ENCODE peak calls at places on chromosome 1, in five cellular contexts. One of them, this sample, is unnamed. For H3K4me1, H3K27me3 and H3K9me3, the result is how much of the 10 kb centered on the place peaks cover.

GRCh38 chr1:35030338-35031102 is 1.2 kb downstream of the ZMYM6 start:
- DNase-seq in heart right ventricle: no peak
- DNase-seq in right lobe of liver: no peak
- DNase-seq in K562: no peak
- DNase-seq in thoracic aorta: no peak
- DNase-seq in this sample: no peak

GRCh38 chr1:156638596-156638995 is 3.3 kb upstream of the BCAN start:
- DNase-seq in heart right ventricle: no peak
- DNase-seq in right lobe of liver: no peak
- DNase-seq in K562: no peak
- DNase-seq in thoracic aorta: no peak
- DNase-seq in this sample: no peak

GRCh38 chr1:94550396-94550795 is 8.8 kb upstream of the F3 start:
- DNase-seq in heart right ventricle: no peak
- DNase-seq in right lobe of liver: no peak
- DNase-seq in K562: no peak
- DNase-seq in thoracic aorta: no peak
- DNase-seq in this sample: no peak

GRCh38 chr1:64038965-64039926 is 164.2 kb upstream of the UBE2U start:
- DNase-seq in heart right ventricle: no peak
- DNase-seq in right lobe of liver: no peak
- DNase-seq in K562: no peak
- DNase-seq in thoracic aorta: peak
- DNase-seq in this sample: no peak

GRCh38 chr1:64093941-64094340 is 109.5 kb upstream of the UBE2U start:
- DNase-seq in heart right ventricle: no peak
- DNase-seq in right lobe of liver: no peak
- DNase-seq in K562: no peak
- DNase-seq in thoracic aorta: no peak
- DNase-seq in this sample: no peak

GRCh38 chr1:214449371-214449770 is 102.0 kb downstream of the PTPN14 start:
- DNase-seq in heart right ventricle: no peak
- DNase-seq in right lobe of liver: no peak
- DNase-seq in K562: no peak
- DNase-seq in thoracic aorta: no peak
- DNase-seq in this sample: no peak

GRCh38 chr1:15843826-15844572 is 3.5 kb upstream of the SPEN start:
- DNase-seq in heart right ventricle: no peak
- DNase-seq in right lobe of liver: no peak
- DNase-seq in K562: no peak
- DNase-seq in thoracic aorta: no peak
- DNase-seq in this sample: no peak

GRCh38 chr1:227786673-227787512 is 28.6 kb upstream of the PRSS38 start:
- DNase-seq in heart right ventricle: no peak
- DNase-seq in right lobe of liver: peak
- DNase-seq in K562: no peak
- DNase-seq in thoracic aorta: no peak
- DNase-seq in this sample: peak

GRCh38 chr1:153525088-153525713 is 10.6 kb downstream of the S100A6 start:
- DNase-seq in heart right ventricle: no peak
- DNase-seq in right lobe of liver: no peak
- DNase-seq in K562: no peak
- DNase-seq in thoracic aorta: no peak
- DNase-seq in this sample: no peak

GRCh38 chr1:225815526-225816178 is 5.7 kb downstream of the EPHX1 start:
- DNase-seq in heart right ventricle: no peak
- DNase-seq in right lobe of liver: no peak
- DNase-seq in K562: no peak
- DNase-seq in thoracic aorta: no peak
- DNase-seq in this sample: no peak
- H3K4me1 ChIP-seq in heart right ventricle: half or more
- H3K4me1 ChIP-seq in right lobe of liver: under half
- H3K4me1 ChIP-seq in K562: under half
- H3K4me1 ChIP-seq in thoracic aorta: half or more
- H3K4me1 ChIP-seq in this sample: half or more

DNA sequence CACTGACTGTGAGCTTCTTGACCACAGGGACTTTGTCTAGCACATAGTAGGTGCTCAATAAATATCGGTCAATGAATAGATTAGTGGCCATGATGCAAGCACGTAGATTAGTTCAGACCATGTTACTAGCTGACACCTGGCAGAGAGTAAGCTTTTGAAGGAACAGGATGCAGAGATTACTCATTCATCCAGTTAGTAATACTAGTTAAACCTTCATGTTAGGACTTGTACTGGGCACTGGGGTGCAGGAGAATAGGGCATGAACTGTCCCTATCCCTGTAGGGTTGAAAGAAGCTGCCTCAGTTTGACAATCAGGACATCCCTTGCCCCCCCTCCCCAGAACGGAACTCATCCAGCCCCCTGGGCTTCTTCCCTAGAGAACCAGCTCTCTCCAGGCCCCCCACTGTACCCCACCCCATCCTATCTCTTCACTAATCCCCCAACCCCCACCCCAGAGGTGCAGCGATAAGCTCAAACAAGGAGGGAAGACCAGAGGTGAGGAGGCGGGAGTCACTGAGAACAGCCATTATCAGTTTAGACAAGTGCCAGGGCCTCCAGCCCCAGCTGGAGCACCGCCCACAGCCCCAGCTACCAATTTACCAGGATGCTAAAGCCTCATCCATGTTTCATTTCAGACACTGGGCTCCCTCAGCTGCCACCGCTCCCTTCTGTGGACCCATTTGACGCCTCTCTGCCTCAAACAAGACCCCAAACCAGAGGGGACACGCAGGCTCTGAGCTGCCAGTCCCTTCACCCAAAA is 80.4 kb downstream of the DISP3 start:
- DNase-seq in heart right ventricle: no peak
- DNase-seq in right lobe of liver: no peak
- DNase-seq in K562: no peak
- DNase-seq in thoracic aorta: no peak
- DNase-seq in this sample: no peak
- H3K27me3 ChIP-seq in heart right ventricle: half or more
- H3K27me3 ChIP-seq in right lobe of liver: under half
- H3K27me3 ChIP-seq in K562: under half
- H3K27me3 ChIP-seq in thoracic aorta: under half
- H3K27me3 ChIP-seq in this sample: under half

GRCh38 chr1:73327998-73328397 is 870.0 kb downstream of the LRRIQ3 start:
- DNase-seq in heart right ventricle: no peak
- DNase-seq in right lobe of liver: no peak
- DNase-seq in K562: no peak
- DNase-seq in thoracic aorta: no peak
- DNase-seq in this sample: no peak

GRCh38 chr1:73331726-73332125 is 866.2 kb downstream of the LRRIQ3 start:
- DNase-seq in heart right ventricle: no peak
- DNase-seq in right lobe of liver: no peak
- DNase-seq in K562: no peak
- DNase-seq in thoracic aorta: no peak
- DNase-seq in this sample: no peak

GRCh38 chr1:73326663-73327062 is 871.3 kb downstream of the LRRIQ3 start:
- DNase-seq in heart right ventricle: no peak
- DNase-seq in right lobe of liver: no peak
- DNase-seq in K562: no peak
- DNase-seq in thoracic aorta: no peak
- DNase-seq in this sample: no peak

GRCh38 chr1:73327180-73327793 is 870.7 kb downstream of the LRRIQ3 start:
- DNase-seq in heart right ventricle: no peak
- DNase-seq in right lobe of liver: no peak
- DNase-seq in K562: no peak
- DNase-seq in thoracic aorta: no peak
- DNase-seq in this sample: no peak
- H3K9me3 ChIP-seq in heart right ventricle: under half
- H3K9me3 ChIP-seq in right lobe of liver: under half
- H3K9me3 ChIP-seq in K562: under half
- H3K9me3 ChIP-seq in thoracic aorta: under half
- H3K9me3 ChIP-seq in this sample: under half

DNA sequence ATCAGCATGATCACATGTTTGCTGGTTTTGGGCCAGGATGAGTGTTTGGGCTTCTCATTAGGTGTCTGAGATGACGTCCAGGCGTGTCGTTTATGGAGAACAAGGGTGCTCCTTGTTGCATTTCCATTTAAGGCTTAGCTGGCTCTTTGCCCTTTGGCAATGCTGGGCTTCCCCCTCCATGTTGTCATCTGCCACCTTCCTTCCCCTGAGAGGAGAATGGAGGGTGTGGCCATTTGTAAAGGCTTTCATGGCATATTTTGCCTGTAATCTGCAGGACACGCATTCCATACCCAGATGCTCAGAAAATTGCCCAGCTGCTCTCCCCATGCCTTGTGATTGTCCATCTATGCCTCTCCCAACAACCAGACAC is 27.7 kb downstream of the PKP1 start:
- DNase-seq in heart right ventricle: no peak
- DNase-seq in right lobe of liver: no peak
- DNase-seq in K562: no peak
- DNase-seq in thoracic aorta: no peak
- DNase-seq in this sample: no peak
- H3K4me1 ChIP-seq in heart right ventricle: under half
- H3K4me1 ChIP-seq in right lobe of liver: under half
- H3K4me1 ChIP-seq in K562: under half
- H3K4me1 ChIP-seq in thoracic aorta: under half
- H3K4me1 ChIP-seq in this sample: under half

DNA sequence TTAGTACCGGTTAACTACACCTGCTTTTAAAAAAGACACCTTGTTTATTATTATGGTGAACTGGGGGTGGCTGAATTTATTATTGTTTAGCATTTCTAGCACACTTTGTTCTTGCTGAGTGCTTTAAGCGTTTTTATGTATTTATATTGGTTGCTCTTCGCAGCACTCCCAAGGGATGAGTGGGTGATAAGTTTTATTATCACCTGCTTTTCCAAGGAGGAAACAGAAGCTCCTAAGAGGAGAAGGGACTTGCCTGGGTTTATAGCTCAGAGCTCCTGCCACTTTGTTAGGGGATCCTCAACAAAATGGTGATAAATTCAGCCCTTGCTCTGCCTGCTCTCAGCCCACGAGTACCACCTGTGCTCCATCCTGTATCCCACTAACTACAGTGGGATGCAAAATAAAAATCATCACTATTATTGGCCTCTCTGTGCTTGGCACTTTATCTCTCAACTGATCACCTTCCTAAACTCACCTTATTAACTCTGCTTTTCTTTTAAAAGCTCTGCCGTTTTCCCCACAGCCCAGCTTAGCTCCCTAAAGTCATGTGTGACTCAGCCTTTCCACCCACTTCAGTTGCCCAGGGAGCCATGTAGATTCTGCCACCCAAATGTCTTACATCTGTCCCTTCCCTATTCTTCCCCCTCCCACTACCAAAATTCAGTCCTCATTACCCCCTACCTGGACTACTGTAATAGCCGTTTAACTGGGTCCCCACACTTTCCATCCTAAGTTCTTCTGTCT is 44.5 kb downstream of the BCL9 start:
- DNase-seq in heart right ventricle: no peak
- DNase-seq in right lobe of liver: no peak
- DNase-seq in K562: no peak
- DNase-seq in thoracic aorta: no peak
- DNase-seq in this sample: no peak
- H3K27me3 ChIP-seq in heart right ventricle: under half
- H3K27me3 ChIP-seq in right lobe of liver: under half
- H3K27me3 ChIP-seq in K562: under half
- H3K27me3 ChIP-seq in thoracic aorta: under half
- H3K27me3 ChIP-seq in this sample: under half

GRCh38 chr1:247103777-247104591 is at the start of gene ZNF669:
- DNase-seq in heart right ventricle: peak
- DNase-seq in right lobe of liver: peak
- DNase-seq in K562: peak
- DNase-seq in thoracic aorta: peak
- DNase-seq in this sample: peak
- H3K9me3 ChIP-seq in heart right ventricle: under half
- H3K9me3 ChIP-seq in right lobe of liver: under half
- H3K9me3 ChIP-seq in K562: under half
- H3K9me3 ChIP-seq in thoracic aorta: under half
- H3K9me3 ChIP-seq in this sample: under half

DNA sequence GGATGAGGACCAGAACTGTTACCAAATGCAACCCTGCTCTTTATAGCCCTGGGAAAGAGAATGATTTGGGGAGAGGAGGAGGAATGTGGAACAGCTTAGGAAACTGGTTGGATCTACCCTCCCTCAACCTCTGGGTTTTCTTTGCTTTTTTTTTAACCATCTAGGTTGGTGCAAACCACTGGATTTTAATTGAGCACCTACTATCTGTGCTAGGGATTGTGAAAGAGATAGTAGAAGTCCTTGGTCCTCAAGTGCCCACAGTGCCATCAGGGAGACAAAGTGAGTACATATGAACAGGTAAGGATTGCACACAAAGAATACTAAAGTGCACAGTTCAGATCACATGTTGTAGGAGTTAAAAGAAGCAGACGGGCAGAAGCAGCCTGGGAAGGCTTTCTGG is 4.7 kb downstream of the TAGLN2 start:
- DNase-seq in heart right ventricle: no peak
- DNase-seq in right lobe of liver: no peak
- DNase-seq in K562: no peak
- DNase-seq in thoracic aorta: no peak
- DNase-seq in this sample: no peak
- H3K4me1 ChIP-seq in heart right ventricle: half or more
- H3K4me1 ChIP-seq in right lobe of liver: under half
- H3K4me1 ChIP-seq in K562: under half
- H3K4me1 ChIP-seq in thoracic aorta: under half
- H3K4me1 ChIP-seq in this sample: half or more

This sample was measured in upper lobe of right lung.